ENCODE peak calls at places on chromosomes 5 and 9, in four cellular contexts. W is left cardiac atrium, B is tibial nerve, V is neuronal stem cell. P is an unnamed sample.

GRCh38 chr9:16828335-16829281 is 41.9 kb downstream of the BNC2 start:
- DNase-seq in V (peak), B (no peak), W (peak), P (peak)

GRCh38 chr5:172454355-172455086 is at the start of gene SH3PXD2B:
- DNase-seq in B (no peak), V (peak), W (peak), P (peak)

GRCh38 chr5:36763454-36763853 is 113.1 kb upstream of the NIPBL start:
- DNase-seq in V (no peak), B (no peak), W (no peak), P (no peak)

GRCh38 chr5:107813559-107813958 is 142.8 kb upstream of the EFNA5 start:
- DNase-seq in B (no peak), W (no peak), V (no peak), P (no peak)

GRCh38 chr9:98707158-98708102 is 1.3 kb downstream of the GABBR2 start:
- DNase-seq in W (peak), V (peak), B (no peak), P (peak)

GRCh38 chr5:14204785-14205321 is 61.7 kb downstream of the TRIO start:
- DNase-seq in B (no peak), W (peak), V (no peak), P (no peak)

GRCh38 chr5:164188733-164189148 is 683.3 kb downstream of the MAT2B start:
- DNase-seq in W (no peak), B (no peak), V (peak), P (no peak)

GRCh38 chr9:121685795-121686377 is 34.5 kb downstream of the DAB2IP start:
- DNase-seq in V (no peak), B (no peak), W (no peak), P (no peak)

GRCh38 chr9:83960991-83961390 is 19.0 kb downstream of the HNRNPK start:
- DNase-seq in W (no peak), B (no peak), V (no peak), P (no peak)

GRCh38 chr9:83130541-83130940 is 67.6 kb upstream of the RASEF start:
- DNase-seq in V (no peak), W (no peak), B (no peak), P (no peak)

GRCh38 chr9:108869092-108869725 is 7.1 kb downstream of the ACTL7A start:
- DNase-seq in B (no peak), V (no peak), W (no peak), P (no peak)

GRCh38 chr9:110890416-110890815 is 147.9 kb downstream of the LPAR1 start:
- DNase-seq in B (no peak), V (no peak), W (no peak), P (no peak)

GRCh38 chr5:98713027-98713426 is 60.4 kb upstream of the RGMB start:
- DNase-seq in V (no peak), W (no peak), B (no peak), P (no peak)

GRCh38 chr5:179806250-179807045 is at the start of gene MGAT4B:
- DNase-seq in B (peak), W (peak), V (no peak), P (peak)

GRCh38 chr9:7777776-7778175 is 21.8 kb downstream of the DMAC1 start:
- DNase-seq in B (no peak), V (no peak), W (no peak), P (no peak)

GRCh38 chr5:337565-338130 is 16.1 kb downstream of the AHRR start:
- DNase-seq in V (no peak), B (no peak), W (no peak), P (no peak)

GRCh38 chr5:103120607-103121200 is 603 bp downstream of the PPIP5K2 start:
- DNase-seq in B (no peak), W (no peak), V (no peak), P (no peak)

P was measured in neural crest cell.